ENCODE peak calls at places on chromosomes 3 and 15, in four cellular contexts. One of them, this sample, is unnamed.

GRCh38 chr3:173395073-173395411 is 2.5 kb upstream of the NLGN1 start:
- DNase-seq in WERI-Rb-1: no peak
- DNase-seq in astrocyte: no peak
- DNase-seq in tibial nerve: no peak
- DNase-seq in this sample: no peak

GRCh38 chr3:120743556-120744195 is 1.1 kb downstream of the GTF2E1 start:
- DNase-seq in WERI-Rb-1: no peak
- DNase-seq in tibial nerve: no peak
- DNase-seq in astrocyte: no peak
- DNase-seq in this sample: no peak

GRCh38 chr3:60226907-60227306 is 1024.3 kb downstream of the FHIT start:
- DNase-seq in tibial nerve: no peak
- DNase-seq in astrocyte: peak
- DNase-seq in WERI-Rb-1: no peak
- DNase-seq in this sample: no peak

GRCh38 chr3:159897331-159898075 is 91.1 kb upstream of the IL12A start:
- DNase-seq in astrocyte: peak
- DNase-seq in tibial nerve: no peak
- DNase-seq in WERI-Rb-1: no peak
- DNase-seq in this sample: no peak

GRCh38 chr15:50166216-50166615 is 15.8 kb upstream of the SLC27A2 start:
- DNase-seq in astrocyte: peak
- DNase-seq in tibial nerve: no peak
- DNase-seq in WERI-Rb-1: no peak
- DNase-seq in this sample: no peak

GRCh38 chr15:90585863-90586262 is 56.1 kb downstream of the CRTC3 start:
- DNase-seq in WERI-Rb-1: no peak
- DNase-seq in astrocyte: peak
- DNase-seq in tibial nerve: no peak
- DNase-seq in this sample: no peak

GRCh38 chr3:127588675-127589577 is 1.6 kb downstream of the TPRA1 start:
- DNase-seq in astrocyte: peak
- DNase-seq in tibial nerve: no peak
- DNase-seq in WERI-Rb-1: no peak
- DNase-seq in this sample: no peak

GRCh38 chr3:48561045-48561736 is 2.4 kb downstream of the UCN2 start:
- DNase-seq in tibial nerve: no peak
- DNase-seq in WERI-Rb-1: peak
- DNase-seq in astrocyte: peak
- DNase-seq in this sample: peak

GRCh38 chr15:63244976-63245645 is 32.3 kb upstream of the APH1B start:
- DNase-seq in tibial nerve: no peak
- DNase-seq in astrocyte: peak
- DNase-seq in WERI-Rb-1: no peak
- DNase-seq in this sample: no peak

GRCh38 chr3:46845397-46845859 is 17.8 kb downstream of the MYL3 start:
- DNase-seq in tibial nerve: peak
- DNase-seq in astrocyte: peak
- DNase-seq in WERI-Rb-1: no peak
- DNase-seq in this sample: peak

GRCh38 chr3:123562547-123562946 is 22.3 kb downstream of the HACD2 start:
- DNase-seq in astrocyte: no peak
- DNase-seq in tibial nerve: no peak
- DNase-seq in WERI-Rb-1: no peak
- DNase-seq in this sample: no peak

DNA sequence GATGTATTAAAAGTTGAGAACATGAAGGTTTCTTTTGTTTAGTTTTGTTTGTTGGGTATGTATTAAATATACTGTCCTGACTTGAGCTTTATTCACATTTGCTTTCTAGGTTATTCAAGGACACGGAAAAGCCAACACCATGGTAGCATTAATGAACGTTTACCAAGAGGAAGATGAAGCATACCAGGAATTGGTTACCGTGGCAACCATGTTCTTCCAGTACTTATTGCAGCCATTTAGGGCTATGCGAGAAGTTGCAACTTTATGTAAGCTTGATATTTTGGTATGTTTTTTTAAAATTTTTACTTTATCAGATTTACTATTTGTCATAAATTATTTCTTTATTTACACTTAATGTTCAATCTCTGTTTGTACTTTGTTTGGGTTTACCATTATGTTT is 3.6 kb downstream of the WHAMM start:
- DNase-seq in tibial nerve: no peak
- DNase-seq in astrocyte: no peak
- DNase-seq in WERI-Rb-1: no peak
- DNase-seq in this sample: no peak
- TF ChIP-seq CTCF in tibial nerve: no peak
- TF ChIP-seq CTCF in astrocyte: no peak
- TF ChIP-seq CTCF in WERI-Rb-1: no peak
- TF ChIP-seq CTCF in this sample: no peak

DNA sequence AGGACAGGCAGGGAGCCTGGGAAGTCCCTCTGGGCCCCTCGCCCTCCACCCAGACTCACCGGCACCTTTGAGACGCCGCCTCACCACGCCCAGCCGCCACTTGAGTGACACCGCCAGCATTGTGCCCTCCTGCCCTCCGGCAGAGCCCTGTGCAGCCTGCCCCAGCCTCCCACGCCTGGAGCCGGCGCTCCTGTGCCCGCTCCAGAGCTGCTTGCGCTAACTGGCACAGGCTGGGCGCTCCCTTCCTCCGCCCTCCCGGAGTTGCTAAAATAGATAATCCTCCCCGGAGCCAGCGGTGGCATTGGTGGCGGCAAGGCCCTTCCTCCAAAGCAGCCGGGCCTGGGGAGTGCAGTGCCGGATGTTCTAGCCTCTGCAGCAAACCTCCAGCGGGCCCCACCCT is 15.7 kb upstream of the GRIP2 start:
- DNase-seq in tibial nerve: no peak
- DNase-seq in WERI-Rb-1: peak
- DNase-seq in astrocyte: no peak
- DNase-seq in this sample: no peak
- H3K4me3 ChIP-seq in tibial nerve: no peak
- H3K4me3 ChIP-seq in WERI-Rb-1: peak
- H3K4me3 ChIP-seq in astrocyte: no peak
- H3K4me3 ChIP-seq in this sample: peak

GRCh38 chr3:23653647-23654525 is 151.9 kb upstream of the UBE2E1 start:
- DNase-seq in WERI-Rb-1: no peak
- DNase-seq in astrocyte: no peak
- DNase-seq in tibial nerve: no peak
- DNase-seq in this sample: no peak
- H3K27ac ChIP-seq in WERI-Rb-1: no peak
- H3K27ac ChIP-seq in astrocyte: no peak
- H3K27ac ChIP-seq in tibial nerve: no peak
- H3K27ac ChIP-seq in this sample: no peak

GRCh38 chr3:50233176-50233575 is 2.8 kb upstream of the GNAI2 start:
- DNase-seq in tibial nerve: no peak
- DNase-seq in astrocyte: no peak
- DNase-seq in WERI-Rb-1: no peak
- DNase-seq in this sample: no peak
- TF ChIP-seq CTCF in tibial nerve: no peak
- TF ChIP-seq CTCF in astrocyte: no peak
- TF ChIP-seq CTCF in WERI-Rb-1: no peak
- TF ChIP-seq CTCF in this sample: no peak

This sample was measured in right atrium auricular region.